ENCODE peak calls at places on chromosomes 13 and 19, in nine cellular contexts. R is WTC11, N is cardiac muscle cell, T is HFF-Myc, Z is astrocyte of the spinal cord, I is Peyer's patch, S is A549, J is PC-3, D is choroid plexus epithelial cell. U is an unnamed sample.

GRCh38 chr13:114282143-114282685 is 813 bp downstream of the UPF3A start:
- DNase-seq in R (peak), T (no peak), Z (peak), N (no peak), D (no peak), I (peak), S (peak), J (peak), U (peak)

GRCh38 chr19:43809762-43810696 is 7.8 kb upstream of the LYPD5 start:
- DNase-seq in T (no peak), S (peak), R (no peak), D (peak), I (no peak), Z (peak), J (peak), N (peak), U (peak)

GRCh38 chr19:10892256-10892655 is 20.9 kb downstream of the CARM1 start:
- DNase-seq in D (no peak), N (no peak), S (no peak), I (no peak), J (no peak), Z (no peak), R (no peak), T (no peak), U (no peak)

GRCh38 chr13:107807306-107808073 is 407.8 kb downstream of the LIG4 start:
- DNase-seq in J (peak), R (no peak), Z (no peak), S (no peak), I (no peak), T (no peak), D (peak), N (peak), U (no peak)

GRCh38 chr19:41479757-41480191 is 36.8 kb downstream of the ERICH4 start:
- DNase-seq in T (no peak), R (no peak), S (peak), I (no peak), N (peak), D (no peak), J (no peak), Z (no peak), U (no peak)

GRCh38 chr19:13018037-13018914 is 23.0 kb downstream of the NFIX start:
- DNase-seq in J (peak), T (no peak), R (peak), S (no peak), Z (peak), D (no peak), I (no peak), N (peak), U (no peak)

GRCh38 chr19:16791942-16792341 is 37.3 kb upstream of the SIN3B start:
- DNase-seq in T (no peak), R (no peak), D (no peak), N (no peak), Z (no peak), J (no peak), I (no peak), S (no peak), U (no peak)

GRCh38 chr19:58573658-58574164 is 576 bp upstream of the MZF1 start:
- DNase-seq in S (no peak), N (no peak), Z (no peak), J (no peak), D (no peak), R (no peak), T (no peak), I (no peak), U (no peak)

GRCh38 chr13:90872491-90873025 is 474.9 kb upstream of the MIR17HG start:
- DNase-seq in R (no peak), J (no peak), N (no peak), S (no peak), I (no peak), T (no peak), Z (no peak), D (no peak), U (no peak)

GRCh38 chr13:49859568-49859967 is 67.1 kb upstream of the KPNA3 start:
- DNase-seq in J (peak), T (peak), Z (peak), N (peak), S (peak), I (no peak), R (no peak), D (peak), U (peak)

GRCh38 chr19:40685563-40685962 is 4.9 kb downstream of the NUMBL start:
- DNase-seq in D (no peak), Z (no peak), J (no peak), N (no peak), S (peak), I (no peak), T (no peak), R (no peak), U (no peak)

GRCh38 chr19:13865578-13866462 is 11.1 kb upstream of the NANOS3 start:
- DNase-seq in I (no peak), J (no peak), S (no peak), N (peak), Z (no peak), R (no peak), D (no peak), T (no peak), U (no peak)

GRCh38 chr13:97353927-97354326 is 80.0 kb upstream of the RAP2A start:
- DNase-seq in S (no peak), N (no peak), T (no peak), R (no peak), D (peak), Z (peak), I (no peak), J (no peak), U (peak)

GRCh38 chr19:21586341-21587116 is 81.1 kb downstream of the ZNF429 start:
- DNase-seq in J (no peak), R (no peak), N (no peak), I (peak), S (no peak), D (no peak), T (no peak), Z (no peak), U (no peak)

GRCh38 chr13:21501709-21502108 is 42.6 kb upstream of the ZDHHC20 start:
- DNase-seq in N (no peak), T (no peak), J (no peak), Z (no peak), R (peak), I (no peak), S (peak), D (no peak), U (no peak)

GRCh38 chr13:67383358-67383757 is 153.2 kb upstream of the PCDH9 start:
- DNase-seq in Z (no peak), D (peak), I (no peak), N (peak), T (no peak), J (no peak), S (peak), R (no peak), U (no peak)

GRCh38 chr19:43229315-43229714 is 23.9 kb upstream of the PSG4 start:
- DNase-seq in Z (no peak), J (peak), T (no peak), I (no peak), S (peak), N (peak), R (no peak), D (no peak), U (no peak)

GRCh38 chr19:36417752-36418286 is 625 bp downstream of the ZFP82 start:
- DNase-seq in T (peak), I (no peak), R (peak), N (no peak), D (no peak), Z (no peak), J (no peak), S (no peak), U (no peak)

GRCh38 chr13:113243847-113244246 is 34.4 kb downstream of the CUL4A start:
- DNase-seq in R (no peak), T (no peak), J (no peak), N (no peak), S (no peak), D (no peak), I (no peak), Z (no peak), U (no peak)

GRCh38 chr13:113245858-113246791 is 36.7 kb downstream of the CUL4A start:
- DNase-seq in S (peak), T (no peak), R (no peak), Z (no peak), N (peak), J (peak), I (no peak), D (no peak), U (no peak)
- TF ChIP-seq CTCF in S (no peak), T (peak), R (no peak), Z (peak), N (peak), J (peak), I (no peak), D (peak), U (peak)

GRCh38 chr19:32342695-32343094 is 2.7 kb upstream of the ZNF507 start:
- DNase-seq in J (no peak), Z (no peak), R (no peak), I (no peak), T (no peak), S (no peak), D (no peak), N (no peak), U (no peak)

GRCh38 chr19:32346901-32347300 is 1.5 kb downstream of the ZNF507 start:
- DNase-seq in T (no peak), I (no peak), Z (no peak), S (no peak), N (no peak), J (no peak), D (no peak), R (no peak), U (no peak)

GRCh38 chr19:32349724-32350475 is 4.5 kb downstream of the ZNF507 start:
- DNase-seq in J (peak), I (no peak), D (no peak), T (no peak), N (no peak), Z (no peak), S (no peak), R (no peak), U (peak)

GRCh38 chr19:32343550-32344262 is 1.7 kb upstream of the ZNF507 start:
- DNase-seq in R (no peak), S (peak), Z (no peak), J (peak), N (peak), D (no peak), T (no peak), I (no peak), U (no peak)

DNA sequence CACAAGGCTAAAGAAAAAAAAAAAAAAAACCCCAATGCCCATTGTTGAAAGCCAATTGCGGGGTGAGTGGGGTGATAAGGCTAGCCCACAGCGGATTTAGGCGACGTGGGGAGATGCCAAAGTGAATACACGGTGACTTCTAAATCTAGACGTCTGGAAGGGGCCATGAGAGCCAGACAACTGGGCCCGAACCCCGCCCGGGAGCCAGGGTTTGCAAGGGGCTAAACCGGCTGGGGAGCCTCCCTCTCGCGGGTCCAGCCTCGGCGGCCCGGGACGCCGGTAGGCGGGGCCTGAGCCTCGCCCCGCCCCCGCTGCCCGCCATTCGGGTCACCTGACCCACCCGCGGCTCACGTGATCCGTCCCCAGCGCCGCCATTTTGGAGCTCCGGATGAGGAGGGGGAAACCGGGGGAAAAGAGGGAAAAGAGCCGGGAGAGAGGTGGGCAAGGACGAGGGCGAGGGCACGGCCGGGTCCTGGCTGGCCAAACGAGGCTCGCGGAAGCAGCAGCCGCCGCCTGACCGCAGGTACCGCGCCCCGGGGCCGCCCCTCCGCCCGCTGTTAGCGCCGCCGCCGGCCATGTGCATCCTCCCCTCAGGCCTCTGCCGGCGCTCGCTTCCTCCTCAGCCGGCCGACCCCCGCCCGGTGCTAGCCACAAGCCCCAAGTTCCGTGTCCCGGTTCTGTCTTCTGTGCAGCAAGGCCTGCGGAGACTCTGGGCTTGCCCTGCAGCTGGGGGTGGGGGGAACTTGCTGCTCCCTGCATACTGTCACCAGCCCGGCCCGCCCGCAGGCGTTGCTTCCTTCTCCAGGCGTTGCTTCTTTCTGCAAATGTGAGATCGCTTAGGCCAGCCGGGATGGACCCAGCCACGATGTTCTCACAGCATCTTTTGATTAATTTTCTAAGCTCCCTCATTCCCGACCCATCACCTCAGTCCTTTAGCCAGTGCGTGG is at the start of gene ZNF507:
- DNase-seq in N (peak), S (peak), T (no peak), J (peak), D (peak), Z (peak), I (peak), R (peak), U (peak)
- TF ChIP-seq CTCF in N (no peak), S (no peak), T (no peak), J (no peak), D (no peak), Z (peak), I (no peak), R (no peak), U (peak)

GRCh38 chr13:51590966-51591627 is 6.8 kb downstream of the WDFY2 start:
- DNase-seq in N (peak), R (no peak), T (peak), I (no peak), D (peak), S (peak), J (peak), Z (peak), U (peak)
- TF ChIP-seq CTCF in N (no peak), R (no peak), T (no peak), I (no peak), D (no peak), S (no peak), J (no peak), Z (no peak), U (peak)

DNA sequence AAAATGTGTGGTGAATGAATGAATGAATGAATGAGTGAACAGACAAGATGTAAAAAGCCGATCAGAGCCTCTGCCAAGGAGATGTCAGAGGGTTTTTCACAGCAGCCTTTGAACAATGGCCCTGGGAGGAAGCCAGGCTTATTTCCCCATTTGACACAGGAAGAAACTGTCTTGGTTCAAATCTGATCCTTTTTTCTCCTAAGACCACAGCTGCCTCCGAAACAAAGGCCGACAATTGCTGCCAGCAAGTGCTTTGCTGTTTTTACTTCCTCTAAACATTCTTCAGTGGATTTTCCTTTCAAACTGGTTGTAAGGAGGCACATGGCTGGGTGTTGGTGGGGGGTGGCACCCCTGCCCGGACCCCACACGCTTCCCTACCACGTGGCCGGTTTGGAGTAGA is 44.2 kb upstream of the HOMER3 start:
- DNase-seq in Z (no peak), T (no peak), I (no peak), R (no peak), J (no peak), D (no peak), S (no peak), N (peak), U (no peak)
- TF ChIP-seq CTCF in Z (no peak), T (no peak), I (no peak), R (no peak), J (no peak), D (no peak), S (no peak), N (no peak), U (no peak)